ENCODE peak calls at places on chromosomes 11 and 22, in four cellular contexts. G, U, Y and H are unnamed samples. For H3K9me3, the result is how much of the 10 kb centered on the place peaks cover.

GRCh38 chr11:64441127-64441526 is 82.2 kb downstream of the RPS6KA4 start:
- DNase-seq in G (no peak), Y (no peak), U (no peak), H (no peak)

GRCh38 chr22:26612652-26613051 is 5.2 kb downstream of the CRYBB1 start:
- DNase-seq in G (no peak), U (no peak), Y (no peak), H (no peak)

GRCh38 chr11:74123008-74123448 is 47.8 kb downstream of the C2CD3 start:
- DNase-seq in G (no peak), U (no peak), Y (no peak), H (no peak)

GRCh38 chr11:103850419-103851165 is 185.8 kb upstream of the DDI1 start:
- DNase-seq in U (no peak), Y (no peak), G (no peak), H (no peak)

GRCh38 chr22:22458896-22459588 is 49.5 kb downstream of the ZNF280B start:
- DNase-seq in Y (peak), U (no peak), G (no peak), H (no peak)

GRCh38 chr11:330694-331314 is 10.1 kb upstream of the IFITM3 start:
- DNase-seq in Y (peak), G (peak), U (no peak), H (no peak)

GRCh38 chr11:93577291-93577690 is 34.1 kb upstream of the SMCO4 start:
- DNase-seq in G (no peak), Y (no peak), U (peak), H (no peak)

GRCh38 chr22:37242395-37242918 is 1.6 kb downstream of the RAC2 start:
- DNase-seq in Y (peak), G (peak), U (no peak), H (no peak)

GRCh38 chr22:23289851-23290724 is 109.8 kb downstream of the BCR start:
- DNase-seq in G (peak), U (peak), Y (peak), H (no peak)

GRCh38 chr11:64694821-64695365 is 28.1 kb downstream of the NRXN2 start:
- DNase-seq in Y (peak), G (no peak), U (no peak), H (no peak)

GRCh38 chr22:29315286-29316195 is at the start of gene RASL10A:
- DNase-seq in Y (no peak), G (no peak), U (no peak), H (no peak)

GRCh38 chr11:69320326-69320725 is 26.4 kb downstream of the MYEOV start:
- DNase-seq in G (no peak), U (peak), Y (no peak), H (no peak)

GRCh38 chr11:126861796-126862195 is 138.8 kb downstream of the KIRREL3 start:
- DNase-seq in G (no peak), U (no peak), Y (no peak), H (no peak)

GRCh38 chr11:18191376-18191775 is 18.7 kb downstream of the MRGPRX4 start:
- DNase-seq in G (no peak), Y (peak), U (no peak), H (no peak)

GRCh38 chr22:20015971-20016733 is 471 bp downstream of the ARVCF start:
- DNase-seq in G (peak), U (peak), Y (peak), H (no peak)

GRCh38 chr22:44805663-44806062 is 53.3 kb downstream of the ARHGAP8 start:
- DNase-seq in U (no peak), Y (no peak), G (no peak), H (no peak)

GRCh38 chr22:23402275-23403151 is 177.6 kb downstream of the IGLL1 start:
- DNase-seq in Y (peak), U (no peak), G (peak), H (no peak)

GRCh38 chr11:130400793-130401483 is 27.5 kb downstream of the ADAMTS8 start:
- DNase-seq in U (peak), Y (no peak), G (no peak), H (peak)

GRCh38 chr22:50016988-50017700 is 4.6 kb upstream of the IL17REL start:
- DNase-seq in Y (no peak), U (no peak), G (no peak), H (no peak)

GRCh38 chr11:36385121-36385530 is 89.0 kb downstream of the PRR5L start:
- DNase-seq in G (no peak), U (peak), Y (no peak), H (peak)

GRCh38 chr11:87239531-87239930 is 201.8 kb downstream of the TMEM135 start:
- DNase-seq in Y (no peak), U (no peak), G (no peak), H (no peak)

GRCh38 chr22:23591203-23591791 is 11.2 kb upstream of the IGLL1 start:
- DNase-seq in U (peak), G (peak), Y (peak), H (peak)

GRCh38 chr11:3049430-3050243 is 7.6 kb downstream of the CARS1 start:
- DNase-seq in G (peak), Y (peak), U (peak), H (peak)

GRCh38 chr11:3709977-3710376 is 38.8 kb upstream of the CHRNA10 start:
- DNase-seq in G (no peak), Y (no peak), U (no peak), H (no peak)

GRCh38 chr22:35089139-35089538 is 23.2 kb downstream of the ISX start:
- DNase-seq in Y (no peak), U (no peak), G (no peak), H (no peak)

GRCh38 chr11:101582242-101583052 is 1.4 kb downstream of the TRPC6 start:
- DNase-seq in Y (no peak), G (no peak), U (no peak), H (no peak)

GRCh38 chr11:101584651-101585050 is 844 bp upstream of the TRPC6 start:
- DNase-seq in Y (peak), G (no peak), U (no peak), H (no peak)

GRCh38 chr11:101584129-101584515 is 315 bp upstream of the TRPC6 start:
- DNase-seq in G (no peak), U (no peak), Y (no peak), H (no peak)

GRCh38 chr11:101586965-101587364 is 3.2 kb upstream of the TRPC6 start:
- DNase-seq in Y (no peak), U (no peak), G (no peak), H (no peak)

DNA sequence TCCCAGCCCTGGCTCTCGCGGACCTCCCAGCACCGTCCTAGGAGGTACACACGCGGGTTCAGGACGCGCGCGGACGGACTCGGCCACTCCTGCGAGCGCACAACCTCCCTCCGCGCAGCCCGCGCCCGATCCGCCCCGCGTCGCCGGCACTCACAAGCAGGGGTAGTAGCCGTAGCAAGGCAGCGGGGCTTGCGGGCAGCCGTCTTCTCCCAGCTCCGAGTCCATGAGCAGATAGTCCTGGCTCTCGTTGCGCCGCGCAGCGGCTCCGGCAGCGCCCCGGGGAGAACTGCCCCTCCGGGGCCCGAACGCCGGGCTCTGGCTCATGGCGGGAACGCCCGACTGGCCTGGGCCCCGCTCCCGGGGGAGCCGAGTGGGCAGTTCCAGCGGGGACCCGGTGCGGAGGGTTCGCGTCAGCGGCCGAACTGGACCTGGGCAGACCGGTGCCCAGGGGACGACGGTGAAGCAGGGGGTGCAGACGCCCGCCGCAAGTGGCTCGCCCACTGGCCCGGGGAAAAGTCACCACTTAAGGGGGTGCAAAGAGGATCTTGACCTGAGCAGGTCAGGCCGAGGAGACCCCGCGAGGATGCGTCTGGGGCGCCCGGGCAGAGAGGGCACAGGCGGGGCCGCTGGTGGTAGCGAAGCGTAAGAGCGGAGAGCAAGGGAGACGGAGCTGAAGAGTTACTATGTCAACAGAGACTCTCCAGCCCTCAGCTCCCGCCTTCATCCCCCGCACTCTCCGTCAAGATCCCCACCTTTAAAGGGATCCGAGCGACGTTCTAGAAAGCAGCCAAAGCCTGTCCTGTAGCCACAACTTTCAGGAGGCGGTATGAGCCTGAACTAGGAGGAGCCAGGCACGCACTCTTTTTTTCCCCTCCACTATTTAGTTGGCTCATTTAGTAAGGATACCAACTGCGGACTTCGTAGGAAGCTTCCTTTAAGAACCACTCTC is at the start of gene TRPC6:
- DNase-seq in G (no peak), Y (no peak), U (no peak), H (no peak)
- H3K4me3 ChIP-seq in G (peak), Y (peak), U (no peak), H (peak)

GRCh38 chr22:47686594-47687363 is 924.3 kb downstream of the TBC1D22A start:
- DNase-seq in Y (no peak), U (no peak), G (no peak), H (no peak)
- H3K9me3 ChIP-seq in Y (under half), U (under half), G (under half), H (half or more)

DNA sequence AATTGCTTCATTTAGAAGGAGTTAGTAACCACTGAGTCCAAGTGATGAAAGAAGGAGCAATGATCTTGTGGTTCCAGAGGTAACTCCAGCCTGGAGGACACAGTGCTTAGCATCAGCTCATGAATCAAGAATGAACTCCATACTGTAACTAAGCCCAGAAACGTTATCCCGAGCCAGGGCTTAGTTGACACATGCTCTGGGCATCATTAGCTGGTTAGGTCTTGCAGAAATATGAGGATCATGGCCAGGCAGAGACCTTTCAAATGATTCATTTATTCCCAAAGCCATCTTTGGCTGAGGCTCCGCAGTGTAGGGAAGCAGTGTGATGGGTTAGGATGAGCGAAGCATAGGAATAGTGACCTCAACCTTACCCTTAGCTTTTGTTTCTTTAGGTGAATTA is 277.4 kb downstream of the FAM76B start:
- DNase-seq in U (no peak), G (peak), Y (no peak), H (no peak)
- H3K27ac ChIP-seq in U (no peak), G (peak), Y (no peak), H (peak)

GRCh38 chr11:66886671-66887221 is 29.9 kb downstream of the LRFN4 start:
- DNase-seq in U (no peak), G (no peak), Y (no peak), H (no peak)

GRCh38 chr11:66884443-66884842 is 27.6 kb downstream of the LRFN4 start:
- DNase-seq in U (no peak), G (no peak), Y (no peak), H (no peak)

GRCh38 chr11:66885469-66886316 is 28.8 kb downstream of the LRFN4 start:
- DNase-seq in U (no peak), Y (no peak), G (no peak), H (no peak)

GRCh38 chr11:66887531-66887930 is 30.7 kb downstream of the LRFN4 start:
- DNase-seq in G (no peak), Y (no peak), U (no peak), H (no peak)

GRCh38 chr11:66886317-66886588 is 29.4 kb downstream of the LRFN4 start:
- DNase-seq in G (no peak), Y (no peak), U (no peak), H (no peak)
- H3K4me3 ChIP-seq in G (no peak), Y (no peak), U (no peak), H (no peak)

GRCh38 chr22:47293368-47294221 is 531.1 kb downstream of the TBC1D22A start:
- DNase-seq in Y (no peak), G (no peak), U (no peak), H (no peak)
- H3K9me3 ChIP-seq in Y (under half), G (under half), U (under half), H (under half)